ENCODE peak calls at places on chromosomes 7 and 10, in ten cellular contexts. One of them, this sample, is unnamed.

GRCh38 chr10:61775111-61775510 is 112.4 kb downstream of the CABCOCO1 start:
- DNase-seq in astrocyte: no peak
- DNase-seq in astrocyte of the spinal cord: no peak
- DNase-seq in osteocyte: no peak
- DNase-seq in sigmoid colon: no peak
- DNase-seq in Calu3: no peak
- DNase-seq in fibroblast of mammary gland: no peak
- DNase-seq in epithelial cell of esophagus: no peak
- DNase-seq in CD4-positive, alpha-beta T cell: no peak
- DNase-seq in BE2C: no peak
- DNase-seq in this sample: no peak

GRCh38 chr7:135670179-135670578 is 7.9 kb downstream of the STMP1 start:
- DNase-seq in astrocyte: peak; percentile 77
- DNase-seq in astrocyte of the spinal cord: peak; percentile 63
- DNase-seq in osteocyte: no peak
- DNase-seq in sigmoid colon: no peak
- DNase-seq in Calu3: no peak
- DNase-seq in fibroblast of mammary gland: peak; percentile 89
- DNase-seq in epithelial cell of esophagus: peak; percentile 77
- DNase-seq in CD4-positive, alpha-beta T cell: no peak
- DNase-seq in BE2C: no peak
- DNase-seq in this sample: no peak

GRCh38 chr10:130141460-130141859 is 5.3 kb downstream of the GLRX3 start:
- DNase-seq in astrocyte: peak; percentile 44
- DNase-seq in astrocyte of the spinal cord: no peak
- DNase-seq in osteocyte: no peak
- DNase-seq in sigmoid colon: no peak
- DNase-seq in Calu3: no peak
- DNase-seq in fibroblast of mammary gland: peak; percentile 12
- DNase-seq in epithelial cell of esophagus: no peak
- DNase-seq in CD4-positive, alpha-beta T cell: no peak
- DNase-seq in BE2C: no peak
- DNase-seq in this sample: no peak

GRCh38 chr7:17638727-17639126 is 301.6 kb downstream of the SNX13 start:
- DNase-seq in astrocyte: peak; percentile 56
- DNase-seq in astrocyte of the spinal cord: no peak
- DNase-seq in osteocyte: no peak
- DNase-seq in sigmoid colon: no peak
- DNase-seq in Calu3: peak; percentile 39
- DNase-seq in fibroblast of mammary gland: peak; percentile 25
- DNase-seq in epithelial cell of esophagus: peak; percentile 97
- DNase-seq in CD4-positive, alpha-beta T cell: no peak
- DNase-seq in BE2C: peak; percentile 23
- DNase-seq in this sample: peak; percentile 56

GRCh38 chr10:17125316-17125715 is 4.3 kb downstream of the CUBN start:
- DNase-seq in astrocyte: no peak
- DNase-seq in astrocyte of the spinal cord: peak; percentile 36
- DNase-seq in osteocyte: no peak
- DNase-seq in sigmoid colon: no peak
- DNase-seq in Calu3: no peak
- DNase-seq in fibroblast of mammary gland: no peak
- DNase-seq in epithelial cell of esophagus: no peak
- DNase-seq in CD4-positive, alpha-beta T cell: no peak
- DNase-seq in BE2C: no peak
- DNase-seq in this sample: no peak

GRCh38 chr10:117537436-117537903 is 5.1 kb upstream of the EMX2 start:
- DNase-seq in astrocyte: no peak
- DNase-seq in astrocyte of the spinal cord: no peak
- DNase-seq in osteocyte: peak; percentile 75
- DNase-seq in sigmoid colon: no peak
- DNase-seq in Calu3: peak; percentile 28
- DNase-seq in fibroblast of mammary gland: no peak
- DNase-seq in epithelial cell of esophagus: peak; percentile 24
- DNase-seq in CD4-positive, alpha-beta T cell: no peak
- DNase-seq in BE2C: peak; percentile 45
- DNase-seq in this sample: no peak

GRCh38 chr7:17275749-17276671 is 22.4 kb upstream of the AHR start:
- DNase-seq in astrocyte: peak; percentile 98
- DNase-seq in astrocyte of the spinal cord: peak; percentile 96
- DNase-seq in osteocyte: no peak
- DNase-seq in sigmoid colon: no peak
- DNase-seq in Calu3: no peak
- DNase-seq in fibroblast of mammary gland: peak; percentile 93
- DNase-seq in epithelial cell of esophagus: peak; percentile 81
- DNase-seq in CD4-positive, alpha-beta T cell: no peak
- DNase-seq in BE2C: no peak
- DNase-seq in this sample: no peak

GRCh38 chr7:127154101-127154500 is 98.6 kb downstream of the GRM8 start:
- DNase-seq in astrocyte: no peak
- DNase-seq in astrocyte of the spinal cord: no peak
- DNase-seq in osteocyte: no peak
- DNase-seq in sigmoid colon: no peak
- DNase-seq in Calu3: no peak
- DNase-seq in fibroblast of mammary gland: no peak
- DNase-seq in epithelial cell of esophagus: no peak
- DNase-seq in CD4-positive, alpha-beta T cell: no peak
- DNase-seq in BE2C: no peak
- DNase-seq in this sample: no peak

GRCh38 chr10:23171232-23171876 is 20.8 kb upstream of the PTF1A start:
- DNase-seq in astrocyte: peak; percentile 16
- DNase-seq in astrocyte of the spinal cord: peak; percentile 38
- DNase-seq in osteocyte: no peak
- DNase-seq in sigmoid colon: no peak
- DNase-seq in Calu3: no peak
- DNase-seq in fibroblast of mammary gland: peak; percentile 28
- DNase-seq in epithelial cell of esophagus: peak; percentile 57
- DNase-seq in CD4-positive, alpha-beta T cell: no peak
- DNase-seq in BE2C: no peak
- DNase-seq in this sample: peak; percentile 55

GRCh38 chr7:150934045-150934766 is 43.9 kb downstream of the KCNH2 start:
- DNase-seq in astrocyte: no peak
- DNase-seq in astrocyte of the spinal cord: no peak
- DNase-seq in osteocyte: no peak
- DNase-seq in sigmoid colon: no peak
- DNase-seq in Calu3: no peak
- DNase-seq in fibroblast of mammary gland: no peak
- DNase-seq in epithelial cell of esophagus: no peak
- DNase-seq in CD4-positive, alpha-beta T cell: no peak
- DNase-seq in BE2C: peak; percentile 76
- DNase-seq in this sample: no peak

GRCh38 chr7:50261593-50261992 is 42.9 kb upstream of the IKZF1 start:
- DNase-seq in astrocyte: no peak
- DNase-seq in astrocyte of the spinal cord: no peak
- DNase-seq in osteocyte: no peak
- DNase-seq in sigmoid colon: no peak
- DNase-seq in Calu3: no peak
- DNase-seq in fibroblast of mammary gland: no peak
- DNase-seq in epithelial cell of esophagus: no peak
- DNase-seq in CD4-positive, alpha-beta T cell: no peak
- DNase-seq in BE2C: no peak
- DNase-seq in this sample: no peak

GRCh38 chr10:125201108-125201524 is 40.8 kb upstream of the CTBP2 start:
- DNase-seq in astrocyte: peak; percentile 67
- DNase-seq in astrocyte of the spinal cord: peak; percentile 57
- DNase-seq in osteocyte: peak; percentile 51
- DNase-seq in sigmoid colon: no peak
- DNase-seq in Calu3: peak; percentile 36
- DNase-seq in fibroblast of mammary gland: peak; percentile 33
- DNase-seq in epithelial cell of esophagus: peak; percentile 68
- DNase-seq in CD4-positive, alpha-beta T cell: no peak
- DNase-seq in BE2C: no peak
- DNase-seq in this sample: no peak

DNA sequence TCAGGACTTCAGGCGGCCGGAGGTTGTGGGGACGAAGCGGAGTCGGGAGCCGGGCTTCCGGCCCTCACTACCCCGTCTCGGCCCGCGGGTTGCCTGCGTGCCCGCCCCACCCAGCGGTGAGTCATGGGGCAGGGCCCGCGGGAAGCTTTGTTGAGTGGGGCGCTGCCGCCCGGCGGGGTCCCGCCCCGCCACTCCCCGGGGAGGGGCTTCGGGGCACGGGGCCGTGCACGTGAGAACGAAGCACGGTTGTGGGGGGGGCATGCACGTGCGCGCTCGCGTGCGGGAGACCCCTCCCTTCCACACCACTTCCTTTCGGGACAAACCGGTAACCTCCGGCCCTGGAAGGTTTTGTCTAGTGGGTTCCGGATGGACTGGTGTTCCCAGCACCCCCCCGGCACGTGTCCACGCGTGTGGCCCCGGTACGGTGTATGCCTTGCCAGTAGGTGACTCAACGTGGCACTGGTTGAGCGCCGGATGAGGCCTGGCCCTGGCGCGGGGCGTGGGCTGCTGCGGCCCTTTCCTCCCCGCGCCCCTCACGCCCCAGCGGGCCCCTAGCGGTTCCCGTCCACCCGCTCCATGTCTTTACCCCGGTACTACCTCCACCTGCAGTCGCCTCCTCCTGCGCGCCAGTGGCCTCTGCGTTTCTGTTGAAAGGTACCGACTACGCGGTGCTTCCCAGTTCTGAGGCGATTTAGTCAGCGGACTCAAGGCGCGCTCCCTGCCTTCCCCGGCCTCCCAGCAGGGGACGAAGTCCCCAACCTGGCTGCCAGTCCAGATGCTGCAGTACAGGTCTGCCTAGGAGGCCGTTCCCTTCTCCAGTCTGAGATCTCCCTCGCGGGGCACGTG is 3.1 kb downstream of the ADIRF start:
- DNase-seq in astrocyte: peak; percentile 69
- DNase-seq in astrocyte of the spinal cord: peak; percentile 89
- DNase-seq in osteocyte: peak; percentile 95
- DNase-seq in sigmoid colon: peak; percentile 96
- DNase-seq in Calu3: peak; percentile 75
- DNase-seq in fibroblast of mammary gland: peak; percentile 90
- DNase-seq in epithelial cell of esophagus: peak; percentile 87
- DNase-seq in CD4-positive, alpha-beta T cell: peak; percentile 88
- DNase-seq in BE2C: no peak
- DNase-seq in this sample: peak; percentile 91
- TF ChIP-seq CTCF in astrocyte: no peak
- TF ChIP-seq CTCF in astrocyte of the spinal cord: no peak
- TF ChIP-seq CTCF in osteocyte: no peak
- TF ChIP-seq CTCF in sigmoid colon: peak; percentile 29
- TF ChIP-seq CTCF in Calu3: no peak
- TF ChIP-seq CTCF in fibroblast of mammary gland: no peak
- TF ChIP-seq CTCF in epithelial cell of esophagus: peak; percentile 29
- TF ChIP-seq CTCF in CD4-positive, alpha-beta T cell: no peak
- TF ChIP-seq CTCF in BE2C: no peak
- TF ChIP-seq CTCF in this sample: peak; percentile 60

DNA sequence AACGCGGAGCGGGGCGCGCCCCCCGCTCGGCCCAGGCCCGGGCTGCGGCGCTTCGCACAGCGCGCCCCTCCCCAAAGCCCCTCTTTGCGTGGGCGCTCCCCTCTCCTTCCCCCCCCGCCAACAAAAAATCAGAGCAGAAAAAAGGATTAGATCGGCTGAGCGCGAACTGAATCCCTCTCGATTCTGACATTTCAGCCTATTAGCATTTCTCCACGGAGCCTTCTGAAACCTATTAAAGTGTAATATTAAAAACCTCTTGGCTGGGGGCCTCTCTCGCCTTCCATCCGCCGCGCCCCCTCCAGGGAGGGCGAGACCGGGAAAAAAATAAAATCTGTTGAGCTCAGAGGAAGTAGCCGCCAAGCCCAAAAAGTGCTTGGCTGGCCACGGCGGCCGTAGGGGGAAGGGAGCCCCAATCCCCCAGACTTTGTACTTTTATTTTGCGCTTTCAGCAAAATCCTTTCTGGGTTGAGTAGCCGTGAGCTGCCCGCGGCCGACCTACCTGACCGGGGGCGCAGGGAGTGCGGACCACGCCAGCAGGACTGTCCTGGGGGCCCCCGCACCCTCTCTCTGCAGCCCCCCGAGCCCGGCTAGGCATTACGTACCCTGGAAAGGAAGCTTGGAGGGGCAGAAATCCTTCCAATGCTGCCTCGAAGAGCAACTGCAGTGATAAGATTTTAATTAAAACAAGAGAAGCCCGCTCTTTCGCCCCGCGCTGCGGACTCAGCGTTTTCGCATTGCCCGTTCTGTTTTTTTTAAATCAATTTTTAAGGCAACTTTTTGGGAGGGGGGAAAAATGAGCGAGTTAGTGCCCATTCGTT is 1.3 kb upstream of the TNRC18 start:
- DNase-seq in astrocyte: no peak
- DNase-seq in astrocyte of the spinal cord: peak; percentile 61
- DNase-seq in osteocyte: no peak
- DNase-seq in sigmoid colon: peak; percentile 84
- DNase-seq in Calu3: peak; percentile 66
- DNase-seq in fibroblast of mammary gland: peak; percentile 47
- DNase-seq in epithelial cell of esophagus: no peak
- DNase-seq in CD4-positive, alpha-beta T cell: no peak
- DNase-seq in BE2C: no peak
- DNase-seq in this sample: peak; percentile 86
- TF ChIP-seq CTCF in astrocyte: no peak
- TF ChIP-seq CTCF in astrocyte of the spinal cord: no peak
- TF ChIP-seq CTCF in osteocyte: no peak
- TF ChIP-seq CTCF in sigmoid colon: no peak
- TF ChIP-seq CTCF in Calu3: no peak
- TF ChIP-seq CTCF in fibroblast of mammary gland: peak; percentile 0
- TF ChIP-seq CTCF in epithelial cell of esophagus: no peak
- TF ChIP-seq CTCF in CD4-positive, alpha-beta T cell: no peak
- TF ChIP-seq CTCF in BE2C: no peak
- TF ChIP-seq CTCF in this sample: no peak

DNA sequence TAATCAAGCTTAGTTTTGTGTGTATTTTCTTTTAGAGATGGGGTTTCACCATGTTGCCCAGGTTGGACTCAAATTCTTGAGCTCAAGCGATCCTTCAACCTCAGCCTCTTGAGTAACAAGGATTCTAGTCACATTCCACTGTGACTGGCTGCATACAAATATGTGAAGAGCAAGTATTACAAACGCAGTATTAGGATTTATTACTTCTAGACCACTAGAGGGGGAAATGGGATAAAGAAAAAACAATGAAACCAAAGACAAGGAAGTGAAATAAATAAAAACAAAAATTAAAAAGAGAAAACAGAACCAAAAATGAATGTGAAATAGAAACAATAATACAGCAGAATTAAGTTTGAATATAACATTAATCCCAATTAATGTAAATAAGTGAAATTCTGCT is 308.7 kb downstream of the ANKRD30A start:
- DNase-seq in astrocyte: no peak
- DNase-seq in astrocyte of the spinal cord: no peak
- DNase-seq in osteocyte: no peak
- DNase-seq in sigmoid colon: no peak
- DNase-seq in Calu3: no peak
- DNase-seq in fibroblast of mammary gland: no peak
- DNase-seq in epithelial cell of esophagus: peak; percentile 36
- DNase-seq in CD4-positive, alpha-beta T cell: no peak
- DNase-seq in BE2C: no peak
- DNase-seq in this sample: no peak
- TF ChIP-seq CTCF in astrocyte: no peak
- TF ChIP-seq CTCF in astrocyte of the spinal cord: no peak
- TF ChIP-seq CTCF in osteocyte: no peak
- TF ChIP-seq CTCF in sigmoid colon: no peak
- TF ChIP-seq CTCF in Calu3: no peak
- TF ChIP-seq CTCF in fibroblast of mammary gland: peak; percentile 3
- TF ChIP-seq CTCF in epithelial cell of esophagus: no peak
- TF ChIP-seq CTCF in CD4-positive, alpha-beta T cell: no peak
- TF ChIP-seq CTCF in BE2C: no peak
- TF ChIP-seq CTCF in this sample: no peak

DNA sequence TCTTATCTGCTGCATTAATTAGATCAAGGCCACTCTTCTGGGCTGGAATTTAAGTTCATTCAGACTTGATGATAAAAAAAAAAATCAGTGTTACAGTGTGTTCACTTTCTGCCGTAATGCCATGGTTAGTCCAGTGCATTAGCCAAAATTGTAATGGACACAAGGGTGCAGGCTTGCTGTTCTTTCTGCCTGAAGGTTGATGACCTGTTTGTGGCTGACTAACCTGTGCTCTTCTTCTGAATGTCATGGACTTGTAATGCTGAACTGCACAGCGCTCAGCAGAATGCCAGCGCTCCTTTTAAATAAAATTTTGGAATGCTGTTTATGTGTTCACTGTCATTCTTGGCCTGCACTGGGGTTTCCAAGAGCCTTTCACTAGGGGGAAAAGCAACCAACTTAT is 323.2 kb downstream of the ZNF248 start:
- DNase-seq in astrocyte: no peak
- DNase-seq in astrocyte of the spinal cord: no peak
- DNase-seq in osteocyte: no peak
- DNase-seq in sigmoid colon: no peak
- DNase-seq in Calu3: no peak
- DNase-seq in fibroblast of mammary gland: no peak
- DNase-seq in epithelial cell of esophagus: no peak
- DNase-seq in CD4-positive, alpha-beta T cell: no peak
- DNase-seq in BE2C: no peak
- DNase-seq in this sample: no peak
- TF ChIP-seq CTCF in astrocyte: no peak
- TF ChIP-seq CTCF in astrocyte of the spinal cord: no peak
- TF ChIP-seq CTCF in osteocyte: no peak
- TF ChIP-seq CTCF in sigmoid colon: no peak
- TF ChIP-seq CTCF in Calu3: no peak
- TF ChIP-seq CTCF in fibroblast of mammary gland: no peak
- TF ChIP-seq CTCF in epithelial cell of esophagus: no peak
- TF ChIP-seq CTCF in CD4-positive, alpha-beta T cell: no peak
- TF ChIP-seq CTCF in BE2C: no peak
- TF ChIP-seq CTCF in this sample: no peak